ENCODE peak calls at places on chromosomes 16 and 17, in five cellular contexts. One of them, this sample, is unnamed.

GRCh38 chr17:11144358-11145233 is 96.4 kb upstream of the SHISA6 start:
- DNase-seq in heart left ventricle: peak; percentile 36
- DNase-seq in brain microvascular endothelial cell: no peak
- DNase-seq in AG10803: peak; percentile 34
- DNase-seq in AG04450: no peak
- DNase-seq in this sample: peak; percentile 35

GRCh38 chr17:31787857-31788570 is 71.0 kb downstream of the COPRS start:
- DNase-seq in heart left ventricle: peak; percentile 42
- DNase-seq in brain microvascular endothelial cell: peak; percentile 63
- DNase-seq in AG10803: peak; percentile 96
- DNase-seq in AG04450: peak; percentile 72
- DNase-seq in this sample: no peak

GRCh38 chr17:7107012-7107754 is 7.4 kb downstream of the ASGR2 start:
- DNase-seq in heart left ventricle: no peak
- DNase-seq in brain microvascular endothelial cell: no peak
- DNase-seq in AG10803: no peak
- DNase-seq in AG04450: no peak
- DNase-seq in this sample: no peak

GRCh38 chr17:77666881-77667395 is 291.6 kb upstream of the TNRC6C start:
- DNase-seq in heart left ventricle: no peak
- DNase-seq in brain microvascular endothelial cell: no peak
- DNase-seq in AG10803: no peak
- DNase-seq in AG04450: no peak
- DNase-seq in this sample: no peak

GRCh38 chr17:6927290-6927844 is 68.5 kb upstream of the ALOX12 start:
- DNase-seq in heart left ventricle: no peak
- DNase-seq in brain microvascular endothelial cell: no peak
- DNase-seq in AG10803: peak; percentile 84
- DNase-seq in AG04450: peak; percentile 6
- DNase-seq in this sample: no peak

GRCh38 chr17:32971171-32971570 is 20.5 kb upstream of the SPACA3 start:
- DNase-seq in heart left ventricle: no peak
- DNase-seq in brain microvascular endothelial cell: peak; percentile 79
- DNase-seq in AG10803: peak; percentile 34
- DNase-seq in AG04450: no peak
- DNase-seq in this sample: no peak

GRCh38 chr17:33888455-33888854 is 366.6 kb upstream of the CCL2 start:
- DNase-seq in heart left ventricle: no peak
- DNase-seq in brain microvascular endothelial cell: no peak
- DNase-seq in AG10803: no peak
- DNase-seq in AG04450: no peak
- DNase-seq in this sample: no peak

GRCh38 chr17:36691606-36692005 is 90.2 kb downstream of the MRM1 start:
- DNase-seq in heart left ventricle: no peak
- DNase-seq in brain microvascular endothelial cell: no peak
- DNase-seq in AG10803: no peak
- DNase-seq in AG04450: no peak
- DNase-seq in this sample: no peak

GRCh38 chr17:19263621-19264010 is 26.4 kb downstream of the EPN2 start:
- DNase-seq in heart left ventricle: peak; percentile 54
- DNase-seq in brain microvascular endothelial cell: peak; percentile 65
- DNase-seq in AG10803: peak; percentile 72
- DNase-seq in AG04450: no peak
- DNase-seq in this sample: no peak

GRCh38 chr16:78184554-78185183 is 85.2 kb downstream of the WWOX start:
- DNase-seq in heart left ventricle: no peak
- DNase-seq in brain microvascular endothelial cell: peak; percentile 30
- DNase-seq in AG10803: peak; percentile 3
- DNase-seq in AG04450: peak; percentile 67
- DNase-seq in this sample: peak; percentile 96

GRCh38 chr17:56594528-56595418 is 1.3 kb downstream of the NOG start:
- DNase-seq in heart left ventricle: no peak
- DNase-seq in brain microvascular endothelial cell: no peak
- DNase-seq in AG10803: peak; percentile 14
- DNase-seq in AG04450: no peak
- DNase-seq in this sample: no peak

GRCh38 chr17:57732062-57732461 is 13.0 kb downstream of the CCDC182 start:
- DNase-seq in heart left ventricle: no peak
- DNase-seq in brain microvascular endothelial cell: no peak
- DNase-seq in AG10803: no peak
- DNase-seq in AG04450: no peak
- DNase-seq in this sample: no peak

GRCh38 chr17:79844869-79845600 is 5.8 kb upstream of the CBX4 start:
- DNase-seq in heart left ventricle: no peak
- DNase-seq in brain microvascular endothelial cell: no peak
- DNase-seq in AG10803: no peak
- DNase-seq in AG04450: no peak
- DNase-seq in this sample: no peak

GRCh38 chr17:40551874-40552768 is 13.2 kb downstream of the CCR7 start:
- DNase-seq in heart left ventricle: no peak
- DNase-seq in brain microvascular endothelial cell: peak; percentile 99
- DNase-seq in AG10803: peak; percentile 100
- DNase-seq in AG04450: peak; percentile 95
- DNase-seq in this sample: no peak

GRCh38 chr17:38922538-38923291 is 2.7 kb upstream of the LASP1NB start:
- DNase-seq in heart left ventricle: peak; percentile 79
- DNase-seq in brain microvascular endothelial cell: no peak
- DNase-seq in AG10803: peak; percentile 70
- DNase-seq in AG04450: no peak
- DNase-seq in this sample: no peak

GRCh38 chr16:2451851-2452320 is 8.0 kb upstream of the TEDC2 start:
- DNase-seq in heart left ventricle: no peak
- DNase-seq in brain microvascular endothelial cell: no peak
- DNase-seq in AG10803: no peak
- DNase-seq in AG04450: no peak
- DNase-seq in this sample: no peak

GRCh38 chr17:2690165-2691068 is 21.1 kb downstream of the CLUH start:
- DNase-seq in heart left ventricle: peak; percentile 29
- DNase-seq in brain microvascular endothelial cell: no peak
- DNase-seq in AG10803: no peak
- DNase-seq in AG04450: no peak
- DNase-seq in this sample: no peak
- H3K4me3 ChIP-seq in heart left ventricle: peak overlapping the region; percentile 25
- H3K4me3 ChIP-seq in brain microvascular endothelial cell: no peak overlapping the region
- H3K4me3 ChIP-seq in AG10803: no peak overlapping the region
- H3K4me3 ChIP-seq in AG04450: no peak overlapping the region
- H3K4me3 ChIP-seq in this sample: no peak overlapping the region

DNA sequence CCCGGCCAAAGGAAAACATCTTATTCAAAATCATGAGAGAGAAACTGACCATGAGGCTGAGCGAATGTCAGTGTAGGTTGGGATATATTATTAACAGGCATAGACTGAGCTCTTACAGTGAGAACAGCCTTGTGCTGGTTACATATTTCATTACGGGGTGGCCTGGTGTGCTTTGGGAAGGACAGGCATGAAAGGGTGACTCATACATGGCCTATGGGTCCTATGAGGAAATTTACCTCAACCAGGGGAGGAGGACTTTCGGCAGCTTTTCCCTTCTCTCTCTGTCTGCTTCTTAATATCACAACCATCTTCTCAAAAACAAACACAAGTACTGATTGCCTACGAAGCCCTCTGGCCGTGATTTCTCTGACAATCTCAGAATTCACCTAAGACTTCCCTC is 579.1 kb downstream of the CDH13 start:
- DNase-seq in heart left ventricle: no peak
- DNase-seq in brain microvascular endothelial cell: peak; percentile 22
- DNase-seq in AG10803: peak; percentile 5
- DNase-seq in AG04450: no peak
- DNase-seq in this sample: no peak
- TF ChIP-seq CTCF in heart left ventricle: no peak
- TF ChIP-seq CTCF in brain microvascular endothelial cell: no peak
- TF ChIP-seq CTCF in AG10803: no peak
- TF ChIP-seq CTCF in AG04450: no peak
- TF ChIP-seq CTCF in this sample: no peak

GRCh38 chr16:10640934-10641333 is 53.8 kb downstream of the TEKT5 start:
- DNase-seq in heart left ventricle: no peak
- DNase-seq in brain microvascular endothelial cell: no peak
- DNase-seq in AG10803: no peak
- DNase-seq in AG04450: no peak
- DNase-seq in this sample: no peak

GRCh38 chr16:10641555-10641952 is 53.2 kb downstream of the TEKT5 start:
- DNase-seq in heart left ventricle: no peak
- DNase-seq in brain microvascular endothelial cell: no peak
- DNase-seq in AG10803: no peak
- DNase-seq in AG04450: no peak
- DNase-seq in this sample: no peak

GRCh38 chr16:10641953-10642949 is 52.5 kb downstream of the TEKT5 start:
- DNase-seq in heart left ventricle: no peak
- DNase-seq in brain microvascular endothelial cell: no peak
- DNase-seq in AG10803: no peak
- DNase-seq in AG04450: no peak
- DNase-seq in this sample: no peak

GRCh38 chr16:10644092-10644491 is 50.6 kb downstream of the TEKT5 start:
- DNase-seq in heart left ventricle: no peak
- DNase-seq in brain microvascular endothelial cell: no peak
- DNase-seq in AG10803: no peak
- DNase-seq in AG04450: no peak
- DNase-seq in this sample: no peak

GRCh38 chr16:10642964-10643363 is 51.8 kb downstream of the TEKT5 start:
- DNase-seq in heart left ventricle: no peak
- DNase-seq in brain microvascular endothelial cell: no peak
- DNase-seq in AG10803: no peak
- DNase-seq in AG04450: no peak
- DNase-seq in this sample: no peak
- H3K4me3 ChIP-seq in heart left ventricle: no peak overlapping the region
- H3K4me3 ChIP-seq in brain microvascular endothelial cell: no peak overlapping the region
- H3K4me3 ChIP-seq in AG10803: no peak overlapping the region
- H3K4me3 ChIP-seq in AG04450: no peak overlapping the region
- H3K4me3 ChIP-seq in this sample: no peak overlapping the region

GRCh38 chr17:59105852-59106462 is 723 bp downstream of the TRIM37 start:
- DNase-seq in heart left ventricle: peak; percentile 69
- DNase-seq in brain microvascular endothelial cell: peak; percentile 37
- DNase-seq in AG10803: peak; percentile 29
- DNase-seq in AG04450: no peak
- DNase-seq in this sample: peak; percentile 35

GRCh38 chr17:59108400-59109102 is 1.9 kb upstream of the TRIM37 start:
- DNase-seq in heart left ventricle: no peak
- DNase-seq in brain microvascular endothelial cell: no peak
- DNase-seq in AG10803: no peak
- DNase-seq in AG04450: no peak
- DNase-seq in this sample: no peak

GRCh38 chr17:59110973-59111372 is 4.3 kb upstream of the TRIM37 start:
- DNase-seq in heart left ventricle: no peak
- DNase-seq in brain microvascular endothelial cell: no peak
- DNase-seq in AG10803: no peak
- DNase-seq in AG04450: no peak
- DNase-seq in this sample: no peak

GRCh38 chr17:59107306-59107670 is 608 bp upstream of the TRIM37 start:
- DNase-seq in heart left ventricle: no peak
- DNase-seq in brain microvascular endothelial cell: no peak
- DNase-seq in AG10803: no peak
- DNase-seq in AG04450: no peak
- DNase-seq in this sample: no peak

DNA sequence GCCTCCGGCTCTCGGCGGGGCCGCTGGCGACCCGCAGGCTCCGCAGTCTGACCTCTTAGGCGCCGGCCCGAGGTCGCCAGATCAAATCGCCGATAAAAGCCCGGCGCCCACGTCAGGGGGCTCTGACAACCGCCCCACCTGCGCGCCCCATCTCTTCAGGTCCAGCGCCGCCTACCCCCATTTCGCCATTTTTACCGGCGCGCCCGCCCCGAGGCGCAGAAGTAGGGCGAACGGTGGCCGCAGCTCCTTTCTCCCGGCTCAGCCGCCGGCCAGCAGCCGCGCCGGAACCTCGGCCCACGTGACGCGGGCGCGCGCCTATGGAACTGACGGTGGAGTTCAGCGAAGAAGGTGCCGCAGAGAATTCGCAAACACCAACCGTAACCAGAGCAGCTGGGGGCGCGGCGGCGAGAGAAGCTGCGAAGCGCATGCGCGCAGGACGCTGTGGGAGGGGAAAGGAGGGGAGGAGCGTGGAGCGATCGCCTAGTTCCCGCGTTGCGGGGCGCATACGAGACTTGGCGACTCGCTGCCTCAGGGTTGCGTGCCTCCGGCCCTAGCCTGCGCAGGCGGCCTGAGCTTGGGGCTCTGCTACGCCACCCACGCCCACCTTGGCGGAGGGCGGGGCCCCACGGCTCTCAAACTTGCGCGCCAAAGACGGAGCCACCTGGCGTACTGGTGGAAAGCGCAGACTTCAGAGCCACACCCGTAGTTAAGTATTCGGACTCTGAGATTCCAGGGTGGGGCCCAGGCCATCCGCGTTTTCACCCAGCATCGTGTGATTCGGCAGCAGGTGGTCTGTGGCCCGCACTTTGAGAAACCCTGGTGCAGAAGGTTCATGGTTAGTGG is at the start of gene TRIM37:
- DNase-seq in heart left ventricle: peak; percentile 99
- DNase-seq in brain microvascular endothelial cell: peak; percentile 98
- DNase-seq in AG10803: peak; percentile 98
- DNase-seq in AG04450: peak; percentile 98
- DNase-seq in this sample: peak; percentile 97
- TF ChIP-seq CTCF in heart left ventricle: no peak
- TF ChIP-seq CTCF in brain microvascular endothelial cell: no peak
- TF ChIP-seq CTCF in AG10803: no peak
- TF ChIP-seq CTCF in AG04450: no peak
- TF ChIP-seq CTCF in this sample: peak; percentile 1

GRCh38 chr17:75346906-75347305 is 57.7 kb upstream of the SLC25A19 start:
- DNase-seq in heart left ventricle: no peak
- DNase-seq in brain microvascular endothelial cell: peak; percentile 49
- DNase-seq in AG10803: peak; percentile 46
- DNase-seq in AG04450: no peak
- DNase-seq in this sample: no peak

GRCh38 chr17:75341784-75342183 is 52.6 kb upstream of the SLC25A19 start:
- DNase-seq in heart left ventricle: no peak
- DNase-seq in brain microvascular endothelial cell: no peak
- DNase-seq in AG10803: no peak
- DNase-seq in AG04450: no peak
- DNase-seq in this sample: no peak

GRCh38 chr17:75345514-75346167 is 56.4 kb upstream of the SLC25A19 start:
- DNase-seq in heart left ventricle: no peak
- DNase-seq in brain microvascular endothelial cell: no peak
- DNase-seq in AG10803: no peak
- DNase-seq in AG04450: no peak
- DNase-seq in this sample: no peak

GRCh38 chr17:75343007-75343406 is 53.8 kb upstream of the SLC25A19 start:
- DNase-seq in heart left ventricle: no peak
- DNase-seq in brain microvascular endothelial cell: no peak
- DNase-seq in AG10803: no peak
- DNase-seq in AG04450: no peak
- DNase-seq in this sample: no peak

DNA sequence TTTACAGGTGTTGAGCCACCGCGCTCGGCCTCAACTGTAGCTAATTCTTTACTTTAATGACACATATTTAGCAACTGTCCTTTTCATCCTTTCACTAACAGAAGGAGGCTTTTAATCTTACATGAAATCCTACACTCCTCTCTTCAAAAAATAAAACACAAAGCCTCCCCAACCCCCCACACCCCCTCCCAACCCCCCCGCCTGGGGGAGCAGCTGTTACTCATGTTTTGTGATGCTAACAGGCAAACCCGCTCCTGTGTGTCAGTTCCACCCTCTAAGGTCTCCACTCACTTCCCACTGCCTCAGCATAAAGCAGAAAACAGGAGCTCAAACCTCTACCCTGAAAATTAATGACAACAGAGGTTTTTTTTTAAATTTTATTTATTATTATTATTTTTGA is 55.4 kb upstream of the SLC25A19 start:
- DNase-seq in heart left ventricle: no peak
- DNase-seq in brain microvascular endothelial cell: no peak
- DNase-seq in AG10803: no peak
- DNase-seq in AG04450: no peak
- DNase-seq in this sample: no peak
- H3K4me3 ChIP-seq in heart left ventricle: no peak overlapping the region
- H3K4me3 ChIP-seq in brain microvascular endothelial cell: no peak overlapping the region
- H3K4me3 ChIP-seq in AG10803: no peak overlapping the region
- H3K4me3 ChIP-seq in AG04450: no peak overlapping the region
- H3K4me3 ChIP-seq in this sample: no peak overlapping the region

GRCh38 chr17:48663134-48663924 is 37.2 kb upstream of the HOXB9 start:
- DNase-seq in heart left ventricle: no peak
- DNase-seq in brain microvascular endothelial cell: no peak
- DNase-seq in AG10803: no peak
- DNase-seq in AG04450: no peak
- DNase-seq in this sample: no peak
- TF ChIP-seq CTCF in heart left ventricle: no peak
- TF ChIP-seq CTCF in brain microvascular endothelial cell: peak; percentile 34
- TF ChIP-seq CTCF in AG10803: no peak
- TF ChIP-seq CTCF in AG04450: no peak
- TF ChIP-seq CTCF in this sample: peak; percentile 16

This sample was measured in LNCaP clone FGC.